ENCODE peak calls at places on chromosomes 12 and 14, in nine cellular contexts. P is colonic mucosa, N is gastrocnemius medialis, I is uterus, C is Peyer's patch, W is GM23248, E is stomach, F is suprapubic skin, M is lower lobe of right lung. G is an unnamed sample. For H3K4me1, the result is how much of the 10 kb centered on the place peaks cover.

GRCh38 chr14:101706509-101707284 is 54.8 kb upstream of the PPP2R5C start:
- DNase-seq in C (no peak), N (no peak), F (no peak), W (no peak), P (no peak), I (no peak), E (no peak), M (no peak), G (no peak)

GRCh38 chr12:75747572-75747995 is 236.2 kb upstream of the KRR1 start:
- DNase-seq in P (no peak), C (no peak), I (no peak), E (no peak), N (no peak), F (no peak), M (no peak), W (peak), G (no peak)

GRCh38 chr12:118611295-118611694 is 234.9 kb downstream of the SUDS3 start:
- DNase-seq in C (no peak), M (no peak), I (no peak), P (no peak), N (no peak), F (no peak), E (peak), W (no peak), G (no peak)

GRCh38 chr14:91245029-91245428 is 525 bp upstream of the GPR68 start:
- DNase-seq in E (no peak), I (no peak), N (no peak), W (no peak), M (no peak), C (no peak), F (no peak), P (no peak), G (no peak)

GRCh38 chr12:32577328-32577727 is 101.8 kb upstream of the DNM1L start:
- DNase-seq in F (no peak), C (no peak), M (no peak), N (no peak), W (no peak), I (no peak), E (no peak), P (no peak), G (no peak)

GRCh38 chr14:31933716-31934115 is 143.4 kb upstream of the ARHGAP5 start:
- DNase-seq in P (no peak), M (no peak), E (no peak), N (no peak), F (no peak), W (peak), I (no peak), C (no peak), G (no peak)

GRCh38 chr12:67520611-67521010 is 127.9 kb upstream of the DYRK2 start:
- DNase-seq in F (no peak), M (no peak), C (no peak), E (no peak), W (no peak), P (no peak), I (no peak), N (no peak), G (no peak)

GRCh38 chr12:81209001-81209400 is 131.1 kb downstream of the ACSS3 start:
- DNase-seq in M (no peak), P (no peak), E (no peak), W (peak), I (peak), C (no peak), F (no peak), N (no peak), G (no peak)

GRCh38 chr14:93049867-93050331 is 65.8 kb downstream of the ITPK1 start:
- DNase-seq in E (peak), I (no peak), F (no peak), M (no peak), C (peak), P (no peak), W (no peak), N (peak), G (no peak)

GRCh38 chr12:118773956-118774723 is 207.2 kb upstream of the SRRM4 start:
- DNase-seq in W (no peak), E (no peak), M (no peak), P (no peak), I (no peak), N (no peak), F (no peak), C (no peak), G (no peak)

GRCh38 chr14:45103806-45104205 is 19.9 kb downstream of the PRPF39 start:
- DNase-seq in C (no peak), W (no peak), F (no peak), I (no peak), P (no peak), N (no peak), E (no peak), M (no peak), G (no peak)

GRCh38 chr12:6607751-6608591 is 792 bp upstream of the CHD4 start:
- DNase-seq in F (no peak), N (no peak), I (peak), W (peak), P (peak), M (peak), C (no peak), E (peak), G (no peak)
- H3K4me3 ChIP-seq in F (no peak), N (peak), I (no peak), W (no peak), P (no peak), M (no peak), C (no peak), E (no peak), G (no peak)

GRCh38 chr12:27276275-27276674 is 32.2 kb downstream of the STK38L start:
- DNase-seq in N (no peak), P (no peak), I (no peak), M (no peak), W (no peak), F (no peak), E (no peak), C (no peak), G (no peak)
- H3K4me1 ChIP-seq in N (half or more), P (under half), I (under half), M (under half), W (under half), F (under half), E (half or more), C (under half), G (under half)

GRCh38 chr14:94129111-94129757 is at the start of gene IFI27L2:
- DNase-seq in E (peak), W (peak), M (peak), C (peak), I (peak), N (peak), P (peak), F (peak), G (peak)

GRCh38 chr14:94127330-94127729 is 2.1 kb downstream of the IFI27L2 start:
- DNase-seq in C (no peak), I (no peak), P (no peak), E (no peak), F (no peak), W (no peak), N (no peak), M (no peak), G (no peak)

GRCh38 chr14:94126800-94127199 is 2.6 kb downstream of the IFI27L2 start:
- DNase-seq in M (no peak), P (no peak), F (no peak), W (no peak), E (no peak), N (no peak), C (no peak), I (no peak), G (no peak)

GRCh38 chr14:94129758-94130414 is 482 bp upstream of the IFI27L2 start:
- DNase-seq in M (no peak), C (no peak), I (peak), P (peak), N (no peak), W (peak), E (no peak), F (no peak), G (no peak)

DNA sequence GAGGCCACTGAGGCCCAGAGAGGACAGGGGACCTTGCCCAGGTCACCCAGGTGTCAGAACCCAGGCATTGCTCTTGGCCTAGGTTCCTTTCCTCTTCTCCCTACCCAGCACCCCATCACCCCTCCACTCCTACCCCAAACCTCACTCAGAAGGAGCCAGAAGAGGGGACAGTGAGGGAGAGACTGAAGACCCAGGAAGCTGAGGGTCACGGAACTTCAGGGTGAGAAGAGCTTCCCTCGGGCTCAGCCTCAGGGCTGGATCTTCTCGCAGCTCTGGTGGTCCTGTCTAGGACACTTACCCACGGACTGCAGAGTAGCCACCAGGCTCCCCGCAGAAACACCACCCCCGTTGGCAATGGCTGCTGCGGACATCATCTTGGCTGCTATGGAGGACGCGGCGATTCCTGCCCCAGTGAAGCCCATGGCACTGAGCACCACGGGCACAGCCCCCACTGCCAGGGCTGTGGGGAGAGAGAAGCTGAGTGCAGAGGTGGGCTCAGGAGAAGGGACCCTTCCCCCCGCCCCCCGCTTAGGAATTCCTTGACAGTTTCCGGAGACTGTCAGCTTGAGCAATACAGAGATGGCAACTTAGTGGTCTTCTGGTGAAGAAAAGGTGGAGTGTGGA is 1.1 kb downstream of the IFI27L2 start:
- DNase-seq in C (no peak), M (no peak), P (no peak), W (no peak), N (no peak), F (no peak), I (no peak), E (peak), G (no peak)
- H3K27ac ChIP-seq in C (no peak), M (no peak), P (no peak), W (no peak), N (peak), F (no peak), I (peak), E (peak), G (no peak)

GRCh38 chr12:14946856-14947255 is 8.5 kb upstream of the ERP27 start:
- DNase-seq in F (no peak), E (no peak), W (no peak), M (no peak), I (no peak), C (no peak), P (no peak), N (no peak), G (no peak)

GRCh38 chr12:14950982-14951746 is 10.2 kb downstream of the ARHGDIB start:
- DNase-seq in C (no peak), N (no peak), F (no peak), P (peak), E (no peak), I (no peak), W (no peak), M (no peak), G (no peak)

GRCh38 chr12:14949631-14950030 is 11.3 kb upstream of the ERP27 start:
- DNase-seq in E (no peak), M (no peak), N (no peak), P (peak), W (no peak), F (no peak), I (no peak), C (no peak), G (no peak)

GRCh38 chr12:14950421-14950820 is 11.0 kb downstream of the ARHGDIB start:
- DNase-seq in E (no peak), F (no peak), C (no peak), N (no peak), W (no peak), M (no peak), P (no peak), I (no peak), G (no peak)

DNA sequence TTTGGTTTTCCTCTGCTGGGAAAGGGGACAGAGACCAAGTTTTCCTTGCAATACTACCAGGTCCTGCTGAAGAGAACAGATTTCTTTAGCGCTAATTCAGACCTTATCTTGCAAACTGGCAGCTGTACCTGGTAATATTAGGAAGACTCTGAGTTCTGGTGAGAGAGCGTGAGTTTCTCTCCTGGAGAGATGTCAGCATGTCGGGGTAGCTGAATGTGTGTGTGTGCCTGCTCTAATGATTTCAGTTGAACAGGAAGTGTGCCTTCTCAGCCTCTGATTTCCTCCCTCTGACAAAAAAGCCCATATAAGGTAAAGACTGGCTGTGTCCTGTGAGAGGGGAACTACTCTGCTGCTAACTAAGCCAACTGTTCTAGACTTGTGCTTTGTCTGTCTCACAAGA is 10.3 kb upstream of the ERP27 start:
- DNase-seq in C (no peak), I (peak), W (peak), F (no peak), M (no peak), P (peak), E (no peak), N (peak), G (no peak)
- H3K4me3 ChIP-seq in C (no peak), I (no peak), W (peak), F (no peak), M (peak), P (no peak), E (no peak), N (no peak), G (no peak)

GRCh38 chr14:68929623-68930307 is 49.3 kb downstream of the ACTN1 start:
- DNase-seq in N (no peak), M (no peak), F (no peak), W (no peak), E (no peak), I (no peak), P (no peak), C (no peak), G (no peak)
- H3K4me1 ChIP-seq in N (under half), M (under half), F (under half), W (under half), E (half or more), I (under half), P (under half), C (under half), G (under half)

GRCh38 chr12:93614917-93615596 is 42.6 kb downstream of the SOCS2 start:
- DNase-seq in F (no peak), I (no peak), M (no peak), W (no peak), N (no peak), P (no peak), C (no peak), E (no peak), G (no peak)
- H3K27ac ChIP-seq in F (no peak), I (no peak), M (no peak), W (no peak), N (no peak), P (no peak), C (no peak), E (no peak), G (no peak)

GRCh38 chr12:40225984-40226602 is 1.3 kb downstream of the LRRK2 start:
- DNase-seq in N (no peak), I (no peak), W (peak), F (no peak), M (no peak), P (no peak), E (no peak), C (no peak), G (no peak)

GRCh38 chr12:40226652-40227051 is 1.9 kb downstream of the LRRK2 start:
- DNase-seq in N (peak), C (no peak), P (no peak), W (peak), I (peak), F (peak), M (no peak), E (no peak), G (no peak)

GRCh38 chr12:40228727-40229126 is 3.9 kb downstream of the LRRK2 start:
- DNase-seq in F (no peak), P (no peak), E (no peak), C (no peak), W (no peak), N (no peak), I (no peak), M (no peak), G (no peak)

GRCh38 chr12:40225337-40225983 is 663 bp downstream of the LRRK2 start:
- DNase-seq in M (no peak), W (peak), C (no peak), F (no peak), P (no peak), N (no peak), I (no peak), E (no peak), G (no peak)

DNA sequence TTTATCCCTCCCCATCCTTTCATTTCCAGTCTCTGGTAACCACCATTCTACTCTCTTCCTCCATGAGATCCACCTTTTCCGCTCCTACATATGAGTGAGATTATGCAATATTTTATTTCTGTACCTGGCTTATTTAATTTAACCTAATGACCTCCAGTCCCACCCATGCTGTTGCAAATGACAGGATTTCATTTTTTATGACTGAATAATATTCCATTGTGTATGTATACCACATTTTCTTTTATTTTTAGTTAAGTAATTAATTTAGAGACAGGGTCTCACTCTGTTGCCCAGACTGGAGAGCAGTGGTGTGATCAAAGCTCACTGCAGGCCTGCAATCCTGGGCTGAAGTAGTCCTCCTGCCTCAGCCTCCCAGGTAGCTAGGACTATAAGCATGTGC is 2.6 kb downstream of the LRRK2 start:
- DNase-seq in W (no peak), P (no peak), M (no peak), N (no peak), F (no peak), I (no peak), C (no peak), E (no peak), G (no peak)
- H3K4me3 ChIP-seq in W (no peak), P (no peak), M (peak), N (no peak), F (peak), I (no peak), C (no peak), E (no peak), G (no peak)

GRCh38 chr12:91138337-91138905 is 27.1 kb upstream of the LUM start:
- DNase-seq in C (no peak), M (no peak), F (no peak), I (peak), P (no peak), N (no peak), W (peak), E (no peak), G (no peak)
- H3K4me1 ChIP-seq in C (under half), M (under half), F (under half), I (under half), P (under half), N (under half), W (half or more), E (under half), G (under half)